ENCODE peak calls at places on chromosome 13, in four cellular contexts. T is tibial nerve, B is transverse colon, Z is K562. F is an unnamed sample.

GRCh38 chr13:79423801-79424642 is 18.0 kb upstream of the RBM26 start:
- DNase-seq in Z (peak; percentile 11), B (no peak), T (no peak), F (no peak)

GRCh38 chr13:49926019-49926418 is 10.1 kb downstream of the SPRYD7 start:
- DNase-seq in B (no peak), Z (no peak), T (no peak), F (no peak)

GRCh38 chr13:109949395-109949794 is 163.0 kb upstream of the IRS2 start:
- DNase-seq in B (no peak), Z (no peak), T (no peak), F (no peak)

GRCh38 chr13:110135977-110136597 is 170.9 kb downstream of the COL4A1 start:
- DNase-seq in B (no peak), Z (no peak), T (no peak), F (no peak)

GRCh38 chr13:97423300-97424045 is 10.5 kb upstream of the RAP2A start:
- DNase-seq in Z (no peak), B (no peak), T (no peak), F (no peak)

GRCh38 chr13:113783966-113784644 is 25.1 kb downstream of the TMEM255B start:
- DNase-seq in B (no peak), Z (no peak), T (no peak), F (no peak)

GRCh38 chr13:50401721-50402510 is 386.7 kb downstream of the KCNRG start:
- DNase-seq in Z (no peak), B (no peak), T (no peak), F (no peak)

GRCh38 chr13:82698941-82699340 is 1183.3 kb downstream of the SLITRK1 start:
- DNase-seq in B (no peak), T (no peak), Z (no peak), F (no peak)

GRCh38 chr13:111494641-111495040 is 174.2 kb downstream of the TEX29 start:
- DNase-seq in B (no peak), T (no peak), Z (no peak), F (peak; percentile 65)

GRCh38 chr13:50344717-50345116 is 329.5 kb downstream of the KCNRG start:
- DNase-seq in Z (no peak), B (no peak), T (no peak), F (no peak)

GRCh38 chr13:50119593-50119992 is 104.3 kb downstream of the KCNRG start:
- DNase-seq in T (no peak), Z (no peak), B (no peak), F (no peak)

GRCh38 chr13:98792784-98793183 is 40.3 kb upstream of the SLC15A1 start:
- DNase-seq in Z (no peak), T (no peak), B (no peak), F (no peak)
- H3K27ac ChIP-seq in Z (no peak overlapping the region), T (no peak overlapping the region), B (no peak overlapping the region), F (no peak overlapping the region)

GRCh38 chr13:99686157-99686572 is 184.9 kb downstream of the TM9SF2 start:
- DNase-seq in B (peak; percentile 66), T (no peak), Z (peak; percentile 23), F (no peak)

GRCh38 chr13:99689955-99690354 is 188.7 kb downstream of the TM9SF2 start:
- DNase-seq in B (no peak), Z (no peak), T (no peak), F (no peak)

GRCh38 chr13:99686944-99687382 is 185.7 kb downstream of the TM9SF2 start:
- DNase-seq in B (peak; percentile 60), Z (no peak), T (no peak), F (no peak)

GRCh38 chr13:99688776-99689175 is 187.5 kb downstream of the TM9SF2 start:
- DNase-seq in B (no peak), Z (no peak), T (no peak), F (no peak)

GRCh38 chr13:99687728-99688397 is 186.6 kb downstream of the TM9SF2 start:
- DNase-seq in Z (no peak), B (no peak), T (no peak), F (no peak)
- TF ChIP-seq EP300 in Z (no peak), B (no peak), T (no peak), F (no peak)

GRCh38 chr13:46145950-46146349 is 36.0 kb downstream of the LCP1 start:
- DNase-seq in T (no peak), Z (no peak), B (no peak), F (no peak)
- H3K27ac ChIP-seq in T (no peak overlapping the region), Z (no peak overlapping the region), B (no peak overlapping the region), F (no peak overlapping the region)

DNA sequence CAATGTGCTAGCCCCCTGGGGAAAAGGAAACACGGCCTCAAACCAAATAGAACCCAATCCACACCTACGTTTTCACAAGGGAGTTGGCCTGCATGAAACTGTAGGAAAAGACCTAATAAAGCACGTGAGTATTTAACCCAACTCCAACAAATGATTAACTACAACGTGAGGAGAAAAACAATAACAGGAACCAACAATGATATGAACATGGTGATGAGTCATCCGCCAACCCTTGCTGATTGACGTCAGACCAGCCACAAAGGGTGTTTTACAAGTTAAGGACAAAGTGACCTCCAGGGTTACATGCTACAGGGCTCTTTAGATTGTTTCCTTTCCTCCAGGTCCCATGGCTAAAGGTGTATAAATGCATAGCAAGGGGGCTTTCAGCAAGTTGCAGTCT is 460.5 kb downstream of the COG6 start:
- DNase-seq in Z (peak; percentile 46), B (peak; percentile 79), T (peak; percentile 34), F (no peak)
- TF ChIP-seq EP300 in Z (no peak), B (no peak), T (peak; percentile 69), F (no peak)

GRCh38 chr13:72728290-72728605 is 525 bp downstream of the BORA start:
- DNase-seq in Z (no peak), T (no peak), B (no peak), F (no peak)
- H3K27ac ChIP-seq in Z (peak overlapping the region; percentile 94), T (peak overlapping the region; percentile 77), B (peak overlapping the region; percentile 73), F (peak overlapping the region; percentile 17)

F was measured in suprapubic skin.